ENCODE peak calls at places on chromosomes 7 and 10, in six cellular contexts. E is neural progenitor cell, Z is HCT116, C is hepatocyte, M is GM23338, O is GM23248. N is an unnamed sample. For H3K4me1, the result is how much of the 10 kb centered on the place peaks cover.

GRCh38 chr7:36010656-36011587 is 142.1 kb upstream of the EEPD1 start:
- DNase-seq in E (no peak), O (no peak), Z (no peak), C (no peak), M (no peak), N (no peak)

GRCh38 chr7:106053109-106053508 is 59.0 kb downstream of the SYPL1 start:
- DNase-seq in E (peak), C (no peak), M (no peak), O (no peak), Z (no peak), N (no peak)

GRCh38 chr7:50693475-50693874 is 89.2 kb downstream of the GRB10 start:
- DNase-seq in C (no peak), O (no peak), M (no peak), Z (no peak), E (no peak), N (no peak)

GRCh38 chr7:28358423-28358868 is 53.9 kb upstream of the CREB5 start:
- DNase-seq in M (peak), Z (peak), C (no peak), O (peak), E (no peak), N (no peak)

GRCh38 chr7:54398863-54399262 is 143.3 kb upstream of the VSTM2A start:
- DNase-seq in Z (no peak), C (no peak), M (no peak), O (no peak), E (no peak), N (no peak)

GRCh38 chr7:156843157-156843556 is 49.8 kb downstream of the LMBR1 start:
- DNase-seq in Z (no peak), O (no peak), C (no peak), M (no peak), E (no peak), N (no peak)

GRCh38 chr10:94125856-94126255 is 132.1 kb downstream of the PLCE1 start:
- DNase-seq in C (no peak), M (no peak), O (peak), E (peak), Z (no peak), N (no peak)

GRCh38 chr7:48094861-48095293 is 5.8 kb downstream of the UPP1 start:
- DNase-seq in Z (no peak), E (no peak), M (no peak), O (peak), C (no peak), N (no peak)

GRCh38 chr7:134827889-134828288 is 48.5 kb downstream of the CALD1 start:
- DNase-seq in Z (no peak), O (peak), M (no peak), C (no peak), E (no peak), N (no peak)

GRCh38 chr7:138396251-138397070 is 63.6 kb upstream of the TRIM24 start:
- DNase-seq in E (peak), O (no peak), M (peak), Z (no peak), C (peak), N (no peak)

GRCh38 chr7:151581741-151582140 is 62.0 kb upstream of the RHEB start:
- DNase-seq in C (no peak), M (no peak), Z (no peak), O (no peak), E (no peak), N (no peak)

GRCh38 chr7:50793115-50793946 is 10.6 kb upstream of the GRB10 start:
- DNase-seq in Z (no peak), C (peak), M (peak), O (peak), E (peak), N (no peak)

GRCh38 chr10:8637640-8638039 is 583.2 kb downstream of the GATA3 start:
- DNase-seq in Z (no peak), M (no peak), E (no peak), C (no peak), O (no peak), N (no peak)

GRCh38 chr7:23012186-23012585 is 1.7 kb downstream of the HYCC1 start:
- DNase-seq in E (no peak), Z (no peak), M (no peak), O (no peak), C (no peak), N (no peak)

GRCh38 chr7:121873795-121874194 is 834 bp downstream of the PTPRZ1 start:
- DNase-seq in M (peak), E (no peak), Z (no peak), O (peak), C (no peak), N (no peak)

GRCh38 chr7:13687500-13687899 is 302.0 kb downstream of the ETV1 start:
- DNase-seq in Z (no peak), E (no peak), M (no peak), C (no peak), O (no peak), N (no peak)
- H2AFZ ChIP-seq in Z (no peak), E (no peak), M (no peak), C (no peak), O (no peak), N (no peak)

GRCh38 chr7:2814186-2814530 is 29.9 kb downstream of the GNA12 start:
- DNase-seq in E (no peak), O (no peak), C (no peak), Z (no peak), M (no peak), N (no peak)

GRCh38 chr7:2814682-2815522 is 29.2 kb downstream of the GNA12 start:
- DNase-seq in E (peak), Z (no peak), O (no peak), C (peak), M (peak), N (no peak)

GRCh38 chr7:2812831-2813230 is 31.3 kb downstream of the GNA12 start:
- DNase-seq in E (no peak), M (peak), Z (no peak), C (no peak), O (no peak), N (no peak)

GRCh38 chr7:2812119-2812487 is 32.0 kb downstream of the GNA12 start:
- DNase-seq in Z (no peak), M (no peak), C (no peak), O (no peak), E (no peak), N (no peak)

GRCh38 chr7:2813350-2814185 is 30.5 kb downstream of the GNA12 start:
- DNase-seq in C (no peak), M (peak), E (no peak), O (no peak), Z (no peak), N (no peak)
- H3K4me1 ChIP-seq in C (under half), M (half or more), E (under half), O (under half), Z (under half), N (under half)

DNA sequence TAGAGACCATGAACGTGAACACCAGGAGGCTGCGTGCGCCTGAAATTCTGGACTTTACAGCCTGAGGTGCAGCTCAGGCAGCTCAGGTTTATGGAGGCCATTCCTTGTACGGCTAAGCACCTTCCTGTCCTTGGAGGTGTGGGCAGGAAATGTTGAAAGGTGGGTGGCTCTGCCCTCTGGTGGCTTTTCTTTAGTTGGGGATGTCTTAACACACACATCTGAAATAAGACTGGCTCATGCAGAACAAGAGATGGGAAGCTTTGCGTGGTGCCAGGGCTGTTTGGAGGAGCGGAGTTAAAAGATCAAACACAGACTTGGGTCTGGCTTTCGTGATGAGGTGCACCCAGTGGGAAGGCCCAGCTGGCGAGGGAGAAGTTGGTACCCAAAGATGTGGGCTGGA is 64.1 kb downstream of the DOCK1 start:
- DNase-seq in O (peak), E (peak), M (peak), C (peak), Z (peak), N (no peak)
- TF ChIP-seq EZH2phosphoT487 in O (no peak), E (no peak), M (no peak), C (no peak), Z (no peak), N (no peak)

GRCh38 chr10:4662576-4663161 is 163.3 kb upstream of the AKR1E2 start:
- DNase-seq in O (peak), E (no peak), C (no peak), M (no peak), Z (no peak), N (no peak)

GRCh38 chr10:4661572-4662255 is 164.3 kb upstream of the AKR1E2 start:
- DNase-seq in M (no peak), O (peak), Z (no peak), E (no peak), C (peak), N (no peak)

GRCh38 chr10:4655406-4655805 is 170.6 kb upstream of the AKR1E2 start:
- DNase-seq in M (no peak), O (no peak), E (no peak), Z (no peak), C (no peak), N (no peak)

GRCh38 chr10:4656576-4657194 is 169.3 kb upstream of the AKR1E2 start:
- DNase-seq in M (peak), Z (peak), E (peak), C (peak), O (peak), N (peak)

DNA sequence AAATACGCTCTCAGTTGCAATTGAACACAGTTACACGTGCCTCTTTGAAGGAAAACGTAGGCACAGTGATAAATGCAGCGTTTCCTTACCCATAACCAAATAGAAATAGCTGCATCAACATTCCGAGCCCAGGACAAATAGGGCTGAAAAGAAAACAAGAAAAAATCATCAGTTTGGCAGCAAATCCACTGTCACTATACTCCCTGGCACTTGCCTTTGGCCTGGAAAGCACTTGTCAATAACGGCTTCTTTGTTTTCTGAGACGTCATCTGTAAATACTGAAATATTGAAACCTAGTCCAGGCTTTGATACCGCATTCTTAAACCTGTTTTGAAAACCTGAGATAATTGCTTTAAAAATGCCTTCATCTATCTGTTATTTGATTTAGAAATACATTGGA is 167.2 kb upstream of the AKR1E2 start:
- DNase-seq in Z (no peak), C (no peak), M (no peak), E (no peak), O (no peak), N (no peak)
- H2AFZ ChIP-seq in Z (no peak), C (no peak), M (no peak), E (no peak), O (peak), N (no peak)

DNA sequence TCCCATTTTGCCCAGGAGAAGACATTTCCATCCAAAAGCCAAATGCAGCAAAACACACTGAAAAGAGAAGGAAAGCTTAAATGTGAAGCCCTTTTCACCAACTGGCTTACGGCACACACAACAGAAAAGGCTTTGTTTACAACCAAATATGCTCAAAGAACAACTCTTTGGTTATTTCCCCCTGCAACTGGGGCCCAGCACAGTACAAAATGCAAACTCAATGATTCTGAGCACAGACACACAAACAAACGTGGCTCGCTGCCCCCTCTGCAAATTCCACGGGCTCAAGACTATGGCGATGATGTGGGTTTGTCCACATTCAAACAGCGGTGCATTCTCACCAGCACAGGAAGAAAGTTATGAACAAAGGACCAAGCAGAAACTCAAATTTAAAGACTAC is 5.3 kb downstream of the CPXM2 start:
- DNase-seq in O (no peak), E (no peak), Z (no peak), M (no peak), C (no peak), N (no peak)
- H3K4me1 ChIP-seq in O (under half), E (under half), Z (under half), M (under half), C (under half), N (under half)

GRCh38 chr10:1683649-1684048 is 53.7 kb downstream of the ADARB2 start:
- DNase-seq in Z (no peak), C (no peak), O (no peak), M (no peak), E (no peak), N (no peak)

GRCh38 chr10:1678084-1678483 is 59.2 kb downstream of the ADARB2 start:
- DNase-seq in M (no peak), O (no peak), Z (no peak), E (no peak), C (no peak), N (no peak)

GRCh38 chr10:1684991-1685390 is 52.3 kb downstream of the ADARB2 start:
- DNase-seq in E (no peak), O (no peak), M (no peak), C (no peak), Z (no peak), N (no peak)

GRCh38 chr10:1677307-1677939 is 59.9 kb downstream of the ADARB2 start:
- DNase-seq in E (no peak), Z (no peak), O (no peak), C (no peak), M (no peak), N (peak)

DNA sequence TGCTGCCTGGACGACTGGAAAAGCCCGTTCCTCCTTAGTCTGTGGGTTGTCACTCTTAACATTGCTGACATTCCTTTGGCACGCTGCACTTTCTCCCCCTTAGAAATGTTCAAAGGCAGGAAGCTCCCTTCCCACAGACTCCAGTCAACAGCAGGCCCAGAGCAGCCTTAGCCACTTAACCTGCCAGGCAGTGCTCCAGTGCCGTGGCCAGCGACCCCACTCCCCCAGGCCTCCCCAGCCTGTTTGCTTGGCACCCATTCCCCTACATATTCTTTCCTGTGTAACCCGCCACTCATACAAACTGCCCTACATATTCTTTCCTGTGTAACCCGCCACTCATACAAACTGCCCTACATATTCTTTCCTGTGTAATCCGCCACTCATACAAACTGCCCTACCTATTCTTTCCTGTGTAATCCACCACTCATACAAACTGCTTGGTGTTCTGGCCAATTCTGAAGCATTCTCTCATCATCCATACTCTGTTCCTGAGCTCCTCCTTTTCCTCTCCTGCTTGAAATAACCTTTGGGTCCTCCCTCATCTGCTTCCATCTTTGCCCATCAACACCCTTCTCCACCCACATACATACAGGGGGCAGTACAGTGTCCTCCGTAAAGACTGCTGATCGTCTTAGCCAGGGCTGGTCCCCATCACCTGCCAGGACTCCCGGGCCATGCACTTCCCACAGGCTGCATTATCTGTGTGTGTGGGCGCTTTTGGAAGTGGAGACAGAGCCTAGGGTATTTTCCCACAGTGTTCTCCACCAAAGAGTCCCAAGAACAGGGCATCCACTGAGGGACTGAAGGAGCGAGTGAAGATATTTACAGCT is 57.3 kb downstream of the ADARB2 start:
- DNase-seq in M (peak), Z (no peak), O (no peak), C (no peak), E (peak), N (no peak)
- TF ChIP-seq EZH2phosphoT487 in M (no peak), Z (no peak), O (no peak), C (no peak), E (no peak), N (no peak)

DNA sequence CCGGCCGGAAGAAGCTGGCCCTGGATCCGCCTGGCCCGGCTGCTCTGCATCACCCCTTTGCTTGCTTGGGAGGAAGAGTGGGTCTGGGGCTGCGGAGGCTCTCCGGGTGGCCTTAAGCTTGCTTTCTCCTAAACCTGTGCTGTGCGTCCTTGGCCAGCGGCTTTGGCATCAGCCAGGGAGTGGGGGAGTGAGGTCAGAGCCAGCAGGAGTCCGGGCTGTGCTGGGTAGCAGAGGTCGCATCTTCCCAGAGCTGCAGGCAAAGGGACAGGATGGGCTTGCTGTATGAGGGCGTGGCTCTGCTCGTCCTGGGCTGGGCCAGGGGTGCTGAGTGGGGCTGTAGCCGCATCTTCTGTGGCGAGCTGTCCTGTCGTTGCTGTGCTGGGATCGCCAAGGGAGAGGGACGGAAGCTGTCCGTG is 21.1 kb downstream of the BNIP3 start:
- DNase-seq in E (no peak), O (no peak), C (no peak), M (peak), Z (no peak), N (no peak)
- H2AFZ ChIP-seq in E (no peak), O (no peak), C (no peak), M (no peak), Z (no peak), N (no peak)

DNA sequence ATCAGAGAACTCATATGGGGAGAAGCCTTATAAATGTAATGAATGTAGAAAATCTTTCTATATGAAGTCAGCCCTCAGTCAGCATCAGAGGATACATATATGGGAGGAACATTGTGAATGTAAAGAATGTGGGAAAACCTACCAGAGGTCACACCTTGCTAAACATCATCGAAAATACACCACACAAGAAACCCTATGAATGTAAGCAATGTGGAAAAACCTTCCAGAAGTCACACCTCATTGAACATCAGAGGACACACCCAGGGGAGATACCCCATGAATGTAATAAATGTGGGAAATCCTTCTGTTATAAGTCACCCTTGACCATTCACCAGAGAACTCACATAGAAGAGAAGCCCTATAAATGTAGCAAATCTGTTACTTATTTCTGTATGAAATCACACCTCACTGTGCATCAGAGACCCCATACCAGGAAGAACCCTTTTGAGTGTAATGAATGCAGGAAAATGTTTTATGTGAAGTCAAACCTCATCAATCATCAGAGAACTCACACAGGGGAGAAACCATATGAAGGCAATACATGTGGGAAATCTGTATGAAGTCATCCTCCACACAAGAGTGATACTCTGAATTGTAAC is 30.8 kb downstream of the ZNF12 start:
- DNase-seq in C (no peak), M (no peak), E (no peak), O (no peak), Z (no peak), N (no peak)
- H3K4me1 ChIP-seq in C (under half), M (under half), E (under half), O (under half), Z (under half), N (under half)

GRCh38 chr7:143376396-143376795 is 4.7 kb upstream of the ZYX start:
- DNase-seq in M (no peak), C (no peak), E (no peak), O (no peak), Z (no peak), N (no peak)

GRCh38 chr7:143372070-143372469 is 9.1 kb upstream of the ZYX start:
- DNase-seq in E (no peak), C (no peak), O (no peak), M (no peak), Z (no peak), N (peak)

GRCh38 chr7:143374556-143374955 is 6.6 kb upstream of the ZYX start:
- DNase-seq in E (no peak), Z (no peak), M (no peak), O (no peak), C (no peak), N (no peak)

GRCh38 chr7:143373255-143373794 is 7.8 kb upstream of the ZYX start:
- DNase-seq in O (no peak), Z (no peak), M (no peak), E (no peak), C (no peak), N (no peak)

GRCh38 chr7:143375298-143376034 is 5.7 kb upstream of the ZYX start:
- DNase-seq in O (peak), C (no peak), Z (no peak), E (no peak), M (no peak), N (peak)
- TF ChIP-seq EZH2phosphoT487 in O (no peak), C (no peak), Z (no peak), E (no peak), M (no peak), N (no peak)

N was measured in OCI-LY7.